ENCODE peak calls at places on chromosomes 12 and 14, in six cellular contexts. B is HAP-1, W is dorsolateral prefrontal cortex, Y is A549, S is PC-3, M is left lung. Z is an unnamed sample.

GRCh38 chr12:102167821-102168605 is 29.6 kb downstream of the PMCH start:
- DNase-seq in B (no peak), M (no peak), W (no peak), Y (no peak), S (no peak), Z (no peak)

GRCh38 chr14:54564799-54565235 is 2.1 kb upstream of the SAMD4A start:
- DNase-seq in W (no peak), S (peak; percentile 83), M (no peak), Y (no peak), B (peak; percentile 40), Z (no peak)

GRCh38 chr12:96889273-96889933 is 17.7 kb upstream of the NEDD1 start:
- DNase-seq in S (peak; percentile 90), Y (peak; percentile 13), B (no peak), W (no peak), M (no peak), Z (no peak)

GRCh38 chr12:6688543-6688999 is 604 bp downstream of the ZNF384 start:
- DNase-seq in B (no peak), M (no peak), W (peak; percentile 89), S (no peak), Y (peak; percentile 92), Z (peak; percentile 85)

GRCh38 chr14:46651526-46652144 is at the start of gene RPL10L:
- DNase-seq in B (no peak), S (no peak), M (peak; percentile 49), W (no peak), Y (no peak), Z (peak; percentile 63)

GRCh38 chr12:106133136-106134087 is 5.3 kb downstream of the NUAK1 start:
- DNase-seq in Y (peak; percentile 48), B (no peak), W (no peak), M (no peak), S (peak; percentile 91), Z (no peak)

GRCh38 chr12:46430340-46430948 is 57.9 kb upstream of the SLC38A2 start:
- DNase-seq in B (no peak), M (no peak), S (peak; percentile 95), Y (peak; percentile 74), W (no peak), Z (no peak)

GRCh38 chr14:67620217-67620789 is 583 bp downstream of the ARG2 start:
- DNase-seq in Y (peak; percentile 21), M (no peak), W (peak; percentile 43), B (peak; percentile 43), S (peak; percentile 36), Z (peak; percentile 74)

GRCh38 chr12:124332068-124332672 is 37.3 kb downstream of the RFLNA start:
- DNase-seq in Y (peak; percentile 50), W (no peak), B (no peak), S (peak; percentile 26), M (no peak), Z (no peak)

GRCh38 chr14:24062216-24062980 is 9.0 kb upstream of the CPNE6 start:
- DNase-seq in Y (no peak), B (no peak), S (no peak), M (peak; percentile 69), W (no peak), Z (peak; percentile 48)

GRCh38 chr12:53094394-53094787 is 3.1 kb upstream of the IGFBP6 start:
- DNase-seq in S (no peak), B (no peak), M (no peak), W (no peak), Y (no peak), Z (no peak)

GRCh38 chr14:26765768-26766550 is 168.1 kb upstream of the NOVA1 start:
- DNase-seq in W (no peak), Y (no peak), S (peak; percentile 74), B (no peak), M (no peak), Z (no peak)

GRCh38 chr12:26786491-26787124 is 46.4 kb downstream of the ITPR2 start:
- DNase-seq in W (no peak), M (no peak), S (no peak), B (no peak), Y (no peak), Z (no peak)
- H3K4me3 ChIP-seq in W (no peak overlapping the region), M (no peak overlapping the region), S (no peak overlapping the region), B (no peak overlapping the region), Y (no peak overlapping the region), Z (no peak overlapping the region)

GRCh38 chr14:103058209-103059055 is 1.1 kb upstream of the CDC42BPB start:
- DNase-seq in Y (no peak), S (peak; percentile 13), W (no peak), B (no peak), M (no peak), Z (peak; percentile 72)

GRCh38 chr14:103057372-103058208 is at the start of gene CDC42BPB:
- DNase-seq in B (peak; percentile 88), W (peak; percentile 86), S (peak; percentile 95), Y (peak; percentile 75), M (peak; percentile 96), Z (peak; percentile 96)

GRCh38 chr14:103055693-103056092 is 1.7 kb downstream of the CDC42BPB start:
- DNase-seq in B (no peak), W (no peak), Y (no peak), S (no peak), M (no peak), Z (no peak)

GRCh38 chr14:103056322-103057027 is 874 bp downstream of the CDC42BPB start:
- DNase-seq in M (peak; percentile 83), Y (peak; percentile 57), B (peak; percentile 75), W (no peak), S (peak; percentile 71), Z (peak; percentile 92)

GRCh38 chr14:103057028-103057371 is 349 bp downstream of the CDC42BPB start:
- DNase-seq in B (no peak), M (peak; percentile 85), W (no peak), Y (no peak), S (no peak), Z (peak; percentile 86)
- H3K4me3 ChIP-seq in B (peak overlapping the region; percentile 64), M (peak overlapping the region; percentile 93), W (peak overlapping the region; percentile 96), Y (peak overlapping the region; percentile 97), S (peak overlapping the region; percentile 92), Z (peak overlapping the region; percentile 82)

GRCh38 chr12:68080577-68080976 is 79.0 kb downstream of the IFNG start:
- DNase-seq in B (no peak), Y (no peak), W (no peak), M (no peak), S (no peak), Z (no peak)
- H3K4me3 ChIP-seq in B (no peak overlapping the region), Y (no peak overlapping the region), W (no peak overlapping the region), M (no peak overlapping the region), S (no peak overlapping the region), Z (no peak overlapping the region)

GRCh38 chr12:111412830-111413441 is 7.2 kb downstream of the SH2B3 start:
- DNase-seq in Y (no peak), M (no peak), S (no peak), W (no peak), B (no peak), Z (no peak)

GRCh38 chr12:111410229-111411186 is 4.8 kb downstream of the SH2B3 start:
- DNase-seq in B (no peak), W (no peak), M (no peak), S (no peak), Y (no peak), Z (peak; percentile 78)

GRCh38 chr12:111412007-111412829 is 6.5 kb downstream of the SH2B3 start:
- DNase-seq in B (no peak), S (no peak), W (peak; percentile 54), Y (no peak), M (no peak), Z (peak; percentile 84)

GRCh38 chr12:111409403-111410228 is 3.9 kb downstream of the SH2B3 start:
- DNase-seq in S (no peak), B (no peak), W (no peak), Y (no peak), M (peak; percentile 84), Z (peak; percentile 93)

GRCh38 chr12:111411187-111411764 is 5.6 kb downstream of the SH2B3 start:
- DNase-seq in W (no peak), M (no peak), Y (no peak), S (no peak), B (no peak), Z (no peak)
- H3K4me3 ChIP-seq in W (no peak overlapping the region), M (no peak overlapping the region), Y (no peak overlapping the region), S (no peak overlapping the region), B (no peak overlapping the region), Z (no peak overlapping the region)

DNA sequence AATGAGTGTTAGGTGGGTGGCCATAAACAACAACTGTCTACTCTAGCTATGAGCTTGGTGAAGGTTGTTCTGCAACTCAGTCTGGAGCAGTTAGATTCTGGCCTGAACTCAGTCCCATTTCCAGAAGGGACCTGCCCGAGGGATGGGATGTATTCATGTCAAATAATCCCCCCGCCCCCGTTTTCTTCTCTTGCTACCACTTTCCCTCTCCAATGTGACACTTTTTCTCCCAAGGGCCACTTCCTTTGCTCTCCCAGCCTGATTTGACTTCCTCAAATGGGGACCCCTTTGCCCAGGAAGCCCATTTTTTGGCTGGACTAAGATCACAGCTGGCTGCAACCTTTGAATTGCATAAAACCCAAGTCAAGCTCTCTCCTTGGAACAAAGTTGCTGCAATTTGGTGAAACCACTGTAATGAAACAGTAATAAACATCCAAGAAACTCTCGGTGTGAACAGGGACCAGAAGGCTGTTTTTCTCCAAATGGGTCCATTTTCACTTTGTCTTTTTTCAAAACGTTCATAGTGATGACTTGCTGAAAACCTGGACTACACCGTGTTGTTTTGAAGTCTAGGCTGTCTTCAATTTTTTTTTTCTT is 137.2 kb upstream of the GSC start:
- DNase-seq in M (no peak), W (no peak), Y (no peak), B (no peak), S (no peak), Z (no peak)
- H3K4me3 ChIP-seq in M (no peak overlapping the region), W (no peak overlapping the region), Y (no peak overlapping the region), B (no peak overlapping the region), S (no peak overlapping the region), Z (no peak overlapping the region)

GRCh38 chr12:62930546-62931425 is 4.2 kb downstream of the PPM1H start:
- DNase-seq in B (peak; percentile 97), Y (no peak), W (no peak), S (peak; percentile 57), M (no peak), Z (no peak)
- H3K4me3 ChIP-seq in B (no peak overlapping the region), Y (no peak overlapping the region), W (peak overlapping the region; percentile 74), S (no peak overlapping the region), M (no peak overlapping the region), Z (no peak overlapping the region)

DNA sequence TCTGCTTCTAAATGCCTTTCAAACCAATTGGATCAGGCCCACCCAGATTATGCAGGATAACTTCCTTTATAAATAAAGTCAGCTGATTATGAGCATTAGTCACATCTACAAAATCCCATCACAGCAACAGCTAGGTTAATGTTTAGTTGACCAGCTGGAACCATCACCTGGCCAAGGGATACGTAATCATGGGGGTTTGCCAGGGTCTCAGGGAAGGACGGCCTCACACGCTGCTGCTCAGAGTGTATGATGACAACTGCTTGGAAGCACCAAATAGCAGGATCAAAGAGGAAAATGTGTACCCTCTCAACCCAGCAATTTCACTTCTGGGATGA is 162.6 kb downstream of the SLC15A4 start:
- DNase-seq in W (no peak), Y (no peak), M (no peak), B (no peak), S (no peak), Z (no peak)
- H3K4me3 ChIP-seq in W (no peak overlapping the region), Y (no peak overlapping the region), M (no peak overlapping the region), B (no peak overlapping the region), S (no peak overlapping the region), Z (no peak overlapping the region)

DNA sequence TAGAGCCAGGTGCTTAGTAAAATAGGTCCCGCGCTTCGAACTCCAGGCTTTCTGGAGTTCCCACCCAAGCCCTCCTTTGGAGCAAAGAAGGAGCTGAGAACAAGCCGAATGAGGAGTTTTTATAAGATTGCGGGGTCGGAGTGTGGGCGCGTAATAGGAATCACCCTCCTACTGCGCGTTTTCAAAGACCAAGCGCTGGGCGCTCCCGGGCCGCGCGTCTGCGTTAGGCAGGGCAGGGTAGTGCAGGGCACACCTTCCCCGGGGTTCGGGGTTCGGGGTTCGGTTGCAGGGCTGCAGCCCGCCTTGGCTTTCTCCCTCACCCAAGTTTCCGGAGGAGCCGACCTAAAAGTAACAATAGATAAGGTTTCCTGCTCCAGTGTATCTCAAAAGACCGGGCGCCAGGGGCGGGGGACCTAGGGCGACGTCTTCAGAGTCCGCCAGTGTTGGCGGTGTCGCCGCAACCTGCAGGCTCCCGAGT is 3.6 kb downstream of the SSTR1 start:
- DNase-seq in S (no peak), Y (no peak), M (peak; percentile 71), W (no peak), B (no peak), Z (no peak)
- H3K4me3 ChIP-seq in S (no peak overlapping the region), Y (no peak overlapping the region), M (peak overlapping the region; percentile 3), W (peak overlapping the region; percentile 68), B (no peak overlapping the region), Z (no peak overlapping the region)

Z was measured in kidney.